ENCODE peak calls at places on chromosomes 13 and 19, in six cellular contexts. A is sigmoid colon, D is lung, L is endodermal cell, K is colonic mucosa, N is kidney epithelial cell. F is an unnamed sample.

GRCh38 chr13:34025746-34026145 is 207.8 kb downstream of the RFC3 start:
- DNase-seq in A (no peak), L (no peak), N (no peak), D (no peak), K (no peak), F (peak; percentile 41)

GRCh38 chr19:12664406-12665280 is 1.9 kb downstream of the MAN2B1 start:
- DNase-seq in A (no peak), K (peak; percentile 54), N (no peak), L (peak; percentile 92), D (no peak), F (no peak)

GRCh38 chr19:52248256-52248655 is 21.1 kb upstream of the ZNF766 start:
- DNase-seq in K (peak; percentile 62), N (no peak), L (peak; percentile 78), A (no peak), D (peak; percentile 64), F (peak; percentile 40)

GRCh38 chr13:113999618-113999910 is 25.7 kb upstream of the C13orf46 start:
- DNase-seq in L (no peak), N (no peak), D (no peak), K (no peak), A (no peak), F (no peak)

GRCh38 chr19:31448221-31448657 is 99.0 kb upstream of the TSHZ3 start:
- DNase-seq in D (peak; percentile 44), L (no peak), K (peak; percentile 36), N (peak; percentile 0), A (peak; percentile 77), F (no peak)

GRCh38 chr19:55384576-55385235 is 614 bp upstream of the TMEM238 start:
- DNase-seq in A (no peak), L (peak; percentile 69), K (no peak), N (no peak), D (peak; percentile 46), F (peak; percentile 29)

GRCh38 chr19:38664503-38665211 is 17.2 kb downstream of the ACTN4 start:
- DNase-seq in L (peak; percentile 74), N (no peak), D (no peak), K (no peak), A (no peak), F (no peak)

GRCh38 chr19:16859626-16860025 is 29.2 kb upstream of the F2RL3 start:
- DNase-seq in D (no peak), K (no peak), N (no peak), A (no peak), L (no peak), F (no peak)

GRCh38 chr13:44713793-44714469 is 137.8 kb upstream of the TSC22D1 start:
- DNase-seq in L (peak; percentile 76), N (peak; percentile 89), D (no peak), K (no peak), A (no peak), F (peak; percentile 93)

GRCh38 chr13:23928985-23929384 is 31.7 kb upstream of the C1QTNF9B start:
- DNase-seq in L (no peak), D (no peak), N (peak; percentile 59), A (no peak), K (no peak), F (no peak)

GRCh38 chr19:53977991-53978731 is 13.3 kb upstream of the CACNG6 start:
- DNase-seq in L (peak; percentile 98), N (no peak), D (peak; percentile 42), K (no peak), A (no peak), F (no peak)

GRCh38 chr19:12015753-12016116 is 19.7 kb downstream of the ZNF433 start:
- DNase-seq in L (no peak), K (no peak), A (no peak), N (no peak), D (no peak), F (no peak)

GRCh38 chr19:29671393-29672076 is 6.3 kb downstream of the PLEKHF1 start:
- DNase-seq in D (peak; percentile 54), N (no peak), L (peak; percentile 59), K (no peak), A (peak; percentile 72), F (peak; percentile 92)

GRCh38 chr19:15466851-15467733 is 2.7 kb upstream of the RASAL3 start:
- DNase-seq in L (no peak), A (no peak), N (no peak), D (no peak), K (no peak), F (no peak)

GRCh38 chr13:102856603-102857002 is 10.8 kb downstream of the ERCC5 start:
- DNase-seq in K (peak; percentile 34), D (no peak), A (no peak), N (no peak), L (no peak), F (no peak)

GRCh38 chr13:98697833-98698232 is 54.6 kb downstream of the SLC15A1 start:
- DNase-seq in L (no peak), K (no peak), D (no peak), N (no peak), A (no peak), F (no peak)

GRCh38 chr13:98267080-98267912 is 90.2 kb upstream of the RNF113B start:
- DNase-seq in D (no peak), A (no peak), L (peak; percentile 33), N (no peak), K (peak; percentile 82), F (no peak)

GRCh38 chr13:76406243-76406642 is 480.0 kb downstream of the KCTD12 start:
- DNase-seq in L (no peak), N (no peak), D (no peak), K (no peak), A (no peak), F (no peak)

GRCh38 chr13:25018729-25019115 is 77.2 kb upstream of the PABPC3 start:
- DNase-seq in A (no peak), D (no peak), L (peak; percentile 73), N (no peak), K (peak; percentile 23), F (no peak)

GRCh38 chr19:46944918-46945628 is 74.6 kb upstream of the NPAS1 start:
- DNase-seq in D (peak; percentile 45), A (peak; percentile 75), K (peak; percentile 53), L (peak; percentile 84), N (no peak), F (no peak)

GRCh38 chr19:45779231-45780145 is 2.8 kb downstream of the DMPK start:
- DNase-seq in D (peak; percentile 93), L (peak; percentile 100), A (peak; percentile 96), N (no peak), K (peak; percentile 98), F (no peak)

GRCh38 chr19:49061445-49061844 is 3.2 kb downstream of the NTF4 start:
- DNase-seq in N (no peak), A (no peak), L (no peak), D (no peak), K (no peak), F (no peak)

DNA sequence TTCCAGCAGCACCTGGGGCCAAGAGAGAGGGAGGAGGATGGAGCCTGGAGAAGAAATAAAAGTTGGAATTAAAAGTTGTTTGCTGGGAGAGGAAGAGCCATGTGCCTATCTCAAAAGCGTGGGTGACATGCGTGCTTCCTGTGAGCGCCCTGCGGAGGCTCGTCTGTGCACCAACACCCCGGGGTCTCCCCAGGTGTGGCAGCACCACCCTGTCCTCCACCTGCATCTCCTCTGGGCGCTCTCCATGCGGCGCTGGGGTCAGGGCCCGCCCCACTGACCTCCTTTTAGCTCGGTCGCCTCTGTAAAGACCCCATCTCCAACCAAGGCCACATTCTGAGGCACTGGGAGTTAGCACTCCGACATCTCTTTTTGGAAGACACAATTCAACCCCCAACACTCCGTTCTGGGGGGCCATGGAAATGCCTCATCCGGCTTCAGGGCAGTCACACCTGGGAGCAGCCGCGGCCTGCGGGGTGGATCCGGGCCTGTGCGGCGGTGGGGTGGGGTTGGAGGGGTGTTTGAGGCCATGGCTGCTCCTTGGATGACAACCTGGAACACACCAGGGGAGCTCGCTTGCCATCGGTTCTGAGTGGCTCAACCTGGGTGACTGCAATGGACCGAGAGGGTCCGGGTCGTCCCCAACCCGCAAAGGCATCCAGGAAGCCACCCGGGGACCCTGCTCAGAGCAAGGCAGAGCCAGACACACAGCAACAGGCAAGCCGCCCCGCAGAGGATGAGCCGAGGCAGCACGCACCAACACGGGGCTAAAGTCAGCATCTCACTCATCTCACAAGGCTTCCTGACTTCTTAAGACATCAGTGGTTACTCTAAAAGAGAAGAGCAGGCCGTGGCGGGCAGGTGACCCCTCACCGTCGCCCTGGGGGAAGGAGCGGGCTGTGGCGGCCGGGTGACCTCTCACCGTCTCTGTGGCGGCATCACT is 79.4 kb upstream of the MCF2L start:
- DNase-seq in L (peak; percentile 49), N (no peak), K (no peak), A (no peak), D (no peak), F (no peak)
- TF ChIP-seq CTCF in L (no peak), N (no peak), K (no peak), A (no peak), D (no peak), F (no peak)

DNA sequence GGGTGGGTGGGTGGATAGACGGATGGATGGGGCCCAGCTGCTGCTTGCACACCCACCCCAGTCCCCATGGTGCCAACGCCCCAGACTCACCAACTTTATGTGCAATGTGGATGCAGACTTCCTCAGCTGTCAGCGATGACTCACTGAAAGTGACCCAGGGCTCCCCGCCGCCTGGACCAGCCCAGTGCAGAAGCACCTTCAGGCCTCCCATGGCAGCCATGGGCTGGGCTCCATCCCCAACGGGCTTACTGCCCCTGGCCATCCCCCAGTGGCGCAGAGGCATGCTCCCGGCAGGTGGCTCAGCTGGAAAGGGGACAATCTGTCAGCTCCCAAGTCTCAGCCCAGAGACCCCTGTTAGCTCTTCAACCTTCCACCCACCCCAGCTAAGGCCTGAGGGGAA is 2.2 kb downstream of the TYK2 start:
- DNase-seq in N (no peak), A (no peak), L (no peak), D (no peak), K (no peak), F (no peak)
- TF ChIP-seq CTCF in N (no peak), A (no peak), L (no peak), D (no peak), K (no peak), F (no peak)

DNA sequence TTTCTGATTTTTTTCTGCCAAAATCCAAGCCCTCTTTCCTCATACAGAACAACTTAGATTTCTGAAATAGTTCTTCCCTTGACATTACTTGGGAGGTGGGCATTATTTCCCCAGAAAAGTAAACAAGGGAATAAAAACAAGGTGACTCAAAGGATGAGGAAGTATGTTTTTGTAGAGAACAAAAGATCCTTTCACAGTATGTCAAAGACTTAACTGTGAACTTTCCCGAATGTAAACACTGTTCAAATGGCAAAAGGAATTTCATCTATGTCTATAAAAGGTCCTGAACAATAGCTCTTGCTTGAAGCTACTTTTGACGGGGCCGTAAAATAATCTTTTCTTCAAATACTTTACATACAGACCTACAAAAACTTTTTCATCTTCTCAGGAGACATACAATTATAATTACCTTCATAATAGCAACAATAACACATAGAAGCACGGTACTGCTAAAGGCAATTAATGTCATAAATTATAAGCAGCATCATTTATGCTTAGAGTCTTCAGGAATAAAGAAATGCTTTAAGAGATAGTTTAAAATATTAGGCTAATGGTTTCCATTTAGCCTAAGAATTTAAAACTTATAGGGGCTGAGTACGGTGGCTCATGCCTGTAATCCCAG is 191.1 kb downstream of the RGCC start:
- DNase-seq in N (peak; percentile 70), L (no peak), K (no peak), A (no peak), D (no peak), F (no peak)
- TF ChIP-seq CTCF in N (no peak), L (no peak), K (no peak), A (no peak), D (no peak), F (no peak)

DNA sequence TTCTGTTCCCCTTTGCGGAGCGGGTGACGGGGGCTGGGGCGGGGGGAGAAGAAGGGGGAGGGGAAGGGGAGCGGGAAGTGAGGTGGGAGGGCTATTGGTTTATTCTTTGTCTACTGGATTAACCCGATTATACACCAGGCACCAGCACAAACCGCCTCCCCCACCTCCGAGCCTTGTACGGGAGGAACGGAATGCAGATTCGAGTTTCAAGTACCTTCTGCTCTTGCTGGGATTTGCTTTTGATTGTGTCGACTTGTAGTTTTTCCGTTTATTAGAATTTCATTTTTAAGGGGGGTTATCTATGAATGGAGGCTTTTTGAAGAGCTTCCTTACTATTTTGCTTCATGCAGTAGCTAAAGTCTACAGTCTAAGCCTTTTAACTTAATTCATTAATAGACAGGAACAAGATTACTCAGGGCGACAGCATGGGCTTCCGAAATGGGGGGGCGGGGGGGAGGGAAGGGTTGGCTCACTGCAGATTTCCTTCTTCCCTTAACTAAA is 895 bp upstream of the SPRY2 start:
- DNase-seq in L (peak; percentile 87), A (peak; percentile 79), D (peak; percentile 71), K (peak; percentile 67), N (no peak), F (no peak)
- TF ChIP-seq CTCF in L (no peak), A (no peak), D (no peak), K (no peak), N (no peak), F (no peak)